ENCODE peak calls at places on chromosomes 16 and 17, in nine cellular contexts. One of them, this sample, is unnamed.

GRCh38 chr16:57094911-57095310 is 2.5 kb downstream of the CPNE2 start:
- DNase-seq in transverse colon: no peak
- DNase-seq in stomach: no peak
- DNase-seq in HL-60: no peak
- DNase-seq in spleen: no peak
- DNase-seq in breast epithelium: no peak
- DNase-seq in esophagus muscularis mucosa: no peak
- DNase-seq in sigmoid colon: no peak
- DNase-seq in K562: no peak
- DNase-seq in this sample: no peak

GRCh38 chr17:36818134-36818825 is 119.0 kb upstream of the LHX1 start:
- DNase-seq in transverse colon: no peak
- DNase-seq in stomach: no peak
- DNase-seq in HL-60: no peak
- DNase-seq in spleen: no peak
- DNase-seq in breast epithelium: no peak
- DNase-seq in esophagus muscularis mucosa: no peak
- DNase-seq in sigmoid colon: no peak
- DNase-seq in K562: no peak
- DNase-seq in this sample: no peak

GRCh38 chr17:7133424-7133823 is 18.8 kb upstream of the ASGR2 start:
- DNase-seq in transverse colon: peak; percentile 32
- DNase-seq in stomach: no peak
- DNase-seq in HL-60: peak; percentile 35
- DNase-seq in spleen: peak; percentile 81
- DNase-seq in breast epithelium: no peak
- DNase-seq in esophagus muscularis mucosa: no peak
- DNase-seq in sigmoid colon: no peak
- DNase-seq in K562: peak; percentile 19
- DNase-seq in this sample: peak; percentile 82

GRCh38 chr16:4317471-4318170 is 1.8 kb downstream of the GLIS2 start:
- DNase-seq in transverse colon: no peak
- DNase-seq in stomach: no peak
- DNase-seq in HL-60: no peak
- DNase-seq in spleen: no peak
- DNase-seq in breast epithelium: no peak
- DNase-seq in esophagus muscularis mucosa: no peak
- DNase-seq in sigmoid colon: peak; percentile 76
- DNase-seq in K562: no peak
- DNase-seq in this sample: peak; percentile 17

GRCh38 chr16:7653746-7654145 is 321.1 kb downstream of the RBFOX1 start:
- DNase-seq in transverse colon: no peak
- DNase-seq in stomach: no peak
- DNase-seq in HL-60: no peak
- DNase-seq in spleen: no peak
- DNase-seq in breast epithelium: no peak
- DNase-seq in esophagus muscularis mucosa: no peak
- DNase-seq in sigmoid colon: no peak
- DNase-seq in K562: no peak
- DNase-seq in this sample: no peak

GRCh38 chr17:4551141-4551540 is 4.0 kb downstream of the MYBBP1A start:
- DNase-seq in transverse colon: no peak
- DNase-seq in stomach: no peak
- DNase-seq in HL-60: peak; percentile 29
- DNase-seq in spleen: peak; percentile 51
- DNase-seq in breast epithelium: no peak
- DNase-seq in esophagus muscularis mucosa: no peak
- DNase-seq in sigmoid colon: no peak
- DNase-seq in K562: no peak
- DNase-seq in this sample: peak; percentile 50

GRCh38 chr16:87317766-87318121 is 552 bp upstream of the C16orf95 start:
- DNase-seq in transverse colon: peak; percentile 73
- DNase-seq in stomach: peak; percentile 53
- DNase-seq in HL-60: peak; percentile 32
- DNase-seq in spleen: peak; percentile 85
- DNase-seq in breast epithelium: peak; percentile 26
- DNase-seq in esophagus muscularis mucosa: no peak
- DNase-seq in sigmoid colon: peak; percentile 84
- DNase-seq in K562: no peak
- DNase-seq in this sample: peak; percentile 47

GRCh38 chr17:4004517-4005295 is 40.5 kb upstream of the ATP2A3 start:
- DNase-seq in transverse colon: peak; percentile 78
- DNase-seq in stomach: peak; percentile 78
- DNase-seq in HL-60: peak; percentile 47
- DNase-seq in spleen: peak; percentile 93
- DNase-seq in breast epithelium: no peak
- DNase-seq in esophagus muscularis mucosa: no peak
- DNase-seq in sigmoid colon: peak; percentile 68
- DNase-seq in K562: peak; percentile 76
- DNase-seq in this sample: peak; percentile 83

GRCh38 chr17:1511756-1512321 is 4.6 kb downstream of the INPP5K start:
- DNase-seq in transverse colon: peak; percentile 62
- DNase-seq in stomach: peak; percentile 60
- DNase-seq in HL-60: no peak
- DNase-seq in spleen: no peak
- DNase-seq in breast epithelium: peak; percentile 59
- DNase-seq in esophagus muscularis mucosa: no peak
- DNase-seq in sigmoid colon: no peak
- DNase-seq in K562: peak; percentile 26
- DNase-seq in this sample: no peak

GRCh38 chr17:33019161-33019560 is 27.5 kb downstream of the SPACA3 start:
- DNase-seq in transverse colon: no peak
- DNase-seq in stomach: no peak
- DNase-seq in HL-60: no peak
- DNase-seq in spleen: no peak
- DNase-seq in breast epithelium: no peak
- DNase-seq in esophagus muscularis mucosa: no peak
- DNase-seq in sigmoid colon: no peak
- DNase-seq in K562: no peak
- DNase-seq in this sample: no peak

GRCh38 chr16:5054876-5055865 is 10.6 kb downstream of the C16orf89 start:
- DNase-seq in transverse colon: no peak
- DNase-seq in stomach: no peak
- DNase-seq in HL-60: no peak
- DNase-seq in spleen: peak; percentile 61
- DNase-seq in breast epithelium: no peak
- DNase-seq in esophagus muscularis mucosa: no peak
- DNase-seq in sigmoid colon: no peak
- DNase-seq in K562: no peak
- DNase-seq in this sample: no peak

GRCh38 chr17:34750004-34750403 is 170.6 kb downstream of the TMEM132E start:
- DNase-seq in transverse colon: no peak
- DNase-seq in stomach: no peak
- DNase-seq in HL-60: no peak
- DNase-seq in spleen: no peak
- DNase-seq in breast epithelium: no peak
- DNase-seq in esophagus muscularis mucosa: no peak
- DNase-seq in sigmoid colon: peak; percentile 6
- DNase-seq in K562: no peak
- DNase-seq in this sample: no peak

GRCh38 chr16:610513-611381 is 20.0 kb upstream of the WFIKKN1 start:
- DNase-seq in transverse colon: peak; percentile 68
- DNase-seq in stomach: peak; percentile 77
- DNase-seq in HL-60: no peak
- DNase-seq in spleen: peak; percentile 86
- DNase-seq in breast epithelium: no peak
- DNase-seq in esophagus muscularis mucosa: no peak
- DNase-seq in sigmoid colon: peak; percentile 72
- DNase-seq in K562: peak; percentile 51
- DNase-seq in this sample: peak; percentile 88

GRCh38 chr16:77881355-77882003 is 93.1 kb downstream of the VAT1L start:
- DNase-seq in transverse colon: no peak
- DNase-seq in stomach: no peak
- DNase-seq in HL-60: no peak
- DNase-seq in spleen: no peak
- DNase-seq in breast epithelium: no peak
- DNase-seq in esophagus muscularis mucosa: no peak
- DNase-seq in sigmoid colon: no peak
- DNase-seq in K562: no peak
- DNase-seq in this sample: no peak

GRCh38 chr16:77874347-77874746 is 86.0 kb downstream of the VAT1L start:
- DNase-seq in transverse colon: no peak
- DNase-seq in stomach: no peak
- DNase-seq in HL-60: no peak
- DNase-seq in spleen: no peak
- DNase-seq in breast epithelium: no peak
- DNase-seq in esophagus muscularis mucosa: no peak
- DNase-seq in sigmoid colon: no peak
- DNase-seq in K562: no peak
- DNase-seq in this sample: no peak

GRCh38 chr16:77873066-77873465 is 84.7 kb downstream of the VAT1L start:
- DNase-seq in transverse colon: no peak
- DNase-seq in stomach: no peak
- DNase-seq in HL-60: no peak
- DNase-seq in spleen: no peak
- DNase-seq in breast epithelium: no peak
- DNase-seq in esophagus muscularis mucosa: no peak
- DNase-seq in sigmoid colon: no peak
- DNase-seq in K562: no peak
- DNase-seq in this sample: no peak

GRCh38 chr16:77876776-77877175 is 88.4 kb downstream of the VAT1L start:
- DNase-seq in transverse colon: no peak
- DNase-seq in stomach: no peak
- DNase-seq in HL-60: no peak
- DNase-seq in spleen: no peak
- DNase-seq in breast epithelium: no peak
- DNase-seq in esophagus muscularis mucosa: no peak
- DNase-seq in sigmoid colon: no peak
- DNase-seq in K562: no peak
- DNase-seq in this sample: no peak

DNA sequence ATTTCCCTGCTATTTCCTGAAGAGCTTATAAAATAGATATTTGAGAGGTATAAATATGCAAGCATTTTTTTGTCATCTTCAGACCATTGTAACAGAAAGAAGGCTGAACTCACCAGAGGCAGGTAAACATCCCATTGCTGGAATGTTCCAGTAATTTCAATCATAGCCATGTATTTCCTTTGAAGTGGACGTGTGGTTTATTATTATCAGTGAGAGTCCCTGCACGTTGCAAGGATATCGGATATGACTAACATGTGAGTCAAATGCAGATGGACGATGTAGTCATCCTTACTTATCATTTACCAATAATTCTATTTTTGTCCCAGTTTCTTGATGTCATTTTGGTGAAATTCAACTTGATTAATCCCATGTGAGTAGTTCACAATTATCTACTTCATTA is 89.3 kb downstream of the VAT1L start:
- DNase-seq in transverse colon: no peak
- DNase-seq in stomach: no peak
- DNase-seq in HL-60: no peak
- DNase-seq in spleen: no peak
- DNase-seq in breast epithelium: no peak
- DNase-seq in esophagus muscularis mucosa: no peak
- DNase-seq in sigmoid colon: no peak
- DNase-seq in K562: no peak
- DNase-seq in this sample: no peak
- TF ChIP-seq POLR2AphosphoS5 in transverse colon: no peak
- TF ChIP-seq POLR2AphosphoS5 in stomach: no peak
- TF ChIP-seq POLR2AphosphoS5 in HL-60: no peak
- TF ChIP-seq POLR2AphosphoS5 in spleen: no peak
- TF ChIP-seq POLR2AphosphoS5 in breast epithelium: no peak
- TF ChIP-seq POLR2AphosphoS5 in esophagus muscularis mucosa: no peak
- TF ChIP-seq POLR2AphosphoS5 in sigmoid colon: no peak
- TF ChIP-seq POLR2AphosphoS5 in K562: no peak
- TF ChIP-seq POLR2AphosphoS5 in this sample: no peak

DNA sequence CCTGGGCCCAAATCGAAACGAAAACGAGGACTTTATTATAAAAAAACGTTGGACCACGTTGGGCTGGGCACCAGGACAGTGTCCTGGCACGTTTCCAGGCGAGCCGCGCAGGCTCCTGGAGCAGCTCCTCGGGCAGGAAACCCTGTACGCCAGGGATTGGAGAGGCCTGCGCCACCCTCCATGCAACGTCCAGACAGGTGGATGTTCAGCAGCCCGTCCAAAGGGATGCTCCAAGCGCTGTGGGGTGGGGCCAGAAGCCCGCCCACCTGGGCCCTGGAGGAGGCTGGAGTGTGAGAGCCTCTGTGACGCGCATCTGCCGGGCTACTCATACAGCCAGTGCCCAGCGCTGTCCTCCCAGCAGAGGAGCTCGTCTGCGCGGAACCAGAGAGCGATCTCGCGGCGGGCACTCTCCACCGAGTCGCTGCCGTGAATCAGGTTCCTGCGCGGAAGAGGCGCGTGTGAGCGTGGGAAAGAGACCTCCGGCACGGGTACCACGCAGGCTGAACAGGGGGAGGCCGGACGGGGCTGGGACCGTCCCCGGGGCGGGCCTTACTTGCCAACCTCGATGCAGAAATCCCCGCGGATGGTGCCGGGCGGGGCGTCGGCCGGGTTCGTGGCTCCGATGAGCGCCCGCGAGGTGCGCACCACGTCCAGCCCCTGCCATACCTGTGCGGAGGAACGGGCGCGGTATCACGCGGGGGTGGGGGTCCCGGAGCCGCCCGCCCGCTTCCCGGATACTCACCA is 843 bp downstream of the NME3 start:
- DNase-seq in transverse colon: peak; percentile 75
- DNase-seq in stomach: peak; percentile 76
- DNase-seq in HL-60: no peak
- DNase-seq in spleen: peak; percentile 90
- DNase-seq in breast epithelium: peak; percentile 56
- DNase-seq in esophagus muscularis mucosa: no peak
- DNase-seq in sigmoid colon: peak; percentile 92
- DNase-seq in K562: peak; percentile 43
- DNase-seq in this sample: peak; percentile 76
- TF ChIP-seq POLR2AphosphoS5 in transverse colon: peak; percentile 76
- TF ChIP-seq POLR2AphosphoS5 in stomach: no peak
- TF ChIP-seq POLR2AphosphoS5 in HL-60: peak; percentile 25
- TF ChIP-seq POLR2AphosphoS5 in spleen: peak; percentile 87
- TF ChIP-seq POLR2AphosphoS5 in breast epithelium: peak; percentile 35
- TF ChIP-seq POLR2AphosphoS5 in esophagus muscularis mucosa: peak; percentile 48
- TF ChIP-seq POLR2AphosphoS5 in sigmoid colon: peak; percentile 81
- TF ChIP-seq POLR2AphosphoS5 in K562: no peak
- TF ChIP-seq POLR2AphosphoS5 in this sample: peak; percentile 35

DNA sequence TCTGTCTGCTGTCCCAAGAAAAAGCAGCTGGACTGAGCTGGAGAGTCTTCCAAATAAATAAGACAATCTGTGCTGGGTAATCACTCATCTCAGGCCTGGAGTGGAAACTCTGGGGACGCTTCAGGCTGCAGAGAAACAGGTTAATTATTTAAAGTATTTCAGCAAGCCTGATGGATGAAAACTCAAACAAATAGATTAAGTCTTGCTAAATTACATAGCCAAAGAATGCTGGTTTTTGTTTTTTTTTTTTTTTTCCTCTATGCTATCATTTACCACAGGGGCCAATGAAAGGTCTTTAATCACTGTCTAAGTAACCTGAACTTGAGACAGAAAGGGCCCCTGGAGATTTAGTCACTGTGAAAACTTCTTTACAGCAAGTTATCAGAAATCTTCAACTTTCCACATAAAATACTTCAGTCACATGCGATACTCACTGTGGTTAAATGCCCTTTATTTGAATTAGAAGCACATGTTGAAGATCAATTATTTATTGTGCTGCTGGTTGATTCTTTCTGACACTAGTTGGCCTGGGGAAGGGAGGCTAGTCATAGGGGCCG is 30.9 kb upstream of the KCNJ2 start:
- DNase-seq in transverse colon: no peak
- DNase-seq in stomach: no peak
- DNase-seq in HL-60: no peak
- DNase-seq in spleen: no peak
- DNase-seq in breast epithelium: no peak
- DNase-seq in esophagus muscularis mucosa: no peak
- DNase-seq in sigmoid colon: no peak
- DNase-seq in K562: no peak
- DNase-seq in this sample: no peak
- TF ChIP-seq POLR2AphosphoS5 in transverse colon: no peak
- TF ChIP-seq POLR2AphosphoS5 in stomach: no peak
- TF ChIP-seq POLR2AphosphoS5 in HL-60: no peak
- TF ChIP-seq POLR2AphosphoS5 in spleen: no peak
- TF ChIP-seq POLR2AphosphoS5 in breast epithelium: no peak
- TF ChIP-seq POLR2AphosphoS5 in esophagus muscularis mucosa: no peak
- TF ChIP-seq POLR2AphosphoS5 in sigmoid colon: no peak
- TF ChIP-seq POLR2AphosphoS5 in K562: no peak
- TF ChIP-seq POLR2AphosphoS5 in this sample: no peak

GRCh38 chr16:84593825-84594724 is 23.8 kb downstream of the COTL1 start:
- DNase-seq in transverse colon: peak; percentile 84
- DNase-seq in stomach: peak; percentile 78
- DNase-seq in HL-60: peak; percentile 98
- DNase-seq in spleen: peak; percentile 97
- DNase-seq in breast epithelium: no peak
- DNase-seq in esophagus muscularis mucosa: no peak
- DNase-seq in sigmoid colon: no peak
- DNase-seq in K562: peak; percentile 46
- DNase-seq in this sample: peak; percentile 64
- TF ChIP-seq POLR2AphosphoS5 in transverse colon: peak; percentile 61
- TF ChIP-seq POLR2AphosphoS5 in stomach: no peak
- TF ChIP-seq POLR2AphosphoS5 in HL-60: peak; percentile 96
- TF ChIP-seq POLR2AphosphoS5 in spleen: peak; percentile 91
- TF ChIP-seq POLR2AphosphoS5 in breast epithelium: no peak
- TF ChIP-seq POLR2AphosphoS5 in esophagus muscularis mucosa: no peak
- TF ChIP-seq POLR2AphosphoS5 in sigmoid colon: no peak
- TF ChIP-seq POLR2AphosphoS5 in K562: peak; percentile 23
- TF ChIP-seq POLR2AphosphoS5 in this sample: no peak